ENCODE peak calls at places on chromosome 5, in nine cellular contexts. E is substantia nigra, C is kidney glomerular epithelial cell, A is immature natural killer cell, B is Calu3, U is non-pigmented ciliary epithelial cell, R is Right ventricle myocardium superior, F is GM23248, N is AG10803. T is an unnamed sample.

GRCh38 chr5:123476696-123477095 is 35.3 kb upstream of the CSNK1G3 start:
- DNase-seq in E (no peak), C (no peak), A (no peak), B (no peak), U (no peak), R (no peak), F (peak; percentile 34), N (peak; percentile 15), T (no peak)

GRCh38 chr5:112584781-112585180 is 152.9 kb upstream of the APC start:
- DNase-seq in E (no peak), C (peak; percentile 27), A (no peak), B (no peak), U (no peak), R (no peak), F (no peak), N (no peak), T (no peak)

GRCh38 chr5:179243333-179243732 is 101.9 kb downstream of the ADAMTS2 start:
- DNase-seq in E (peak; percentile 27), C (no peak), A (no peak), B (no peak), U (peak; percentile 5), R (no peak), F (peak; percentile 86), N (peak; percentile 82), T (peak; percentile 40)

GRCh38 chr5:116557669-116558271 is 16.9 kb downstream of the SEMA6A start:
- DNase-seq in E (no peak), C (peak; percentile 8), A (no peak), B (peak; percentile 26), U (no peak), R (no peak), F (peak; percentile 41), N (peak; percentile 4), T (no peak)

GRCh38 chr5:588406-588995 is 23.6 kb upstream of the CEP72 start:
- DNase-seq in E (no peak), C (no peak), A (no peak), B (no peak), U (no peak), R (no peak), F (no peak), N (no peak), T (peak; percentile 43)

GRCh38 chr5:55911784-55912653 is 60.9 kb downstream of the IL31RA start:
- DNase-seq in E (no peak), C (no peak), A (no peak), B (no peak), U (no peak), R (no peak), F (peak; percentile 46), N (peak; percentile 59), T (no peak)

GRCh38 chr5:1917830-1918487 is 35.2 kb upstream of the IRX4 start:
- DNase-seq in E (no peak), C (no peak), A (no peak), B (no peak), U (no peak), R (no peak), F (no peak), N (no peak), T (peak; percentile 48)

GRCh38 chr5:56525117-56525516 is 290.2 kb upstream of the MAP3K1 start:
- DNase-seq in E (no peak), C (peak; percentile 59), A (no peak), B (peak; percentile 66), U (no peak), R (no peak), F (no peak), N (no peak), T (no peak)

GRCh38 chr5:61386062-61386800 is 54.2 kb downstream of the ZSWIM6 start:
- DNase-seq in E (no peak), C (no peak), A (no peak), B (no peak), U (no peak), R (no peak), F (no peak), N (no peak), T (no peak)

GRCh38 chr5:143446535-143447226 is 43.2 kb upstream of the NR3C1 start:
- DNase-seq in E (no peak), C (no peak), A (no peak), B (no peak), U (no peak), R (no peak), F (no peak), N (no peak), T (no peak)

GRCh38 chr5:103369125-103370120 is 110.9 kb downstream of the MACIR start:
- DNase-seq in E (no peak), C (no peak), A (no peak), B (no peak), U (no peak), R (no peak), F (no peak), N (no peak), T (no peak)

GRCh38 chr5:26940981-26941380 is 97.4 kb downstream of the CDH9 start:
- DNase-seq in E (no peak), C (no peak), A (no peak), B (no peak), U (peak; percentile 28), R (no peak), F (no peak), N (no peak), T (no peak)

GRCh38 chr5:106393276-106393675 is 1277.5 kb downstream of the EFNA5 start:
- DNase-seq in E (no peak), C (no peak), A (no peak), B (no peak), U (no peak), R (no peak), F (no peak), N (no peak), T (no peak)

GRCh38 chr5:96794757-96795156 is 13.0 kb downstream of the ERAP1 start:
- DNase-seq in E (no peak), C (no peak), A (peak; percentile 58), B (no peak), U (no peak), R (no peak), F (no peak), N (no peak), T (no peak)

GRCh38 chr5:5323551-5323950 is 98.9 kb upstream of the ICE1 start:
- DNase-seq in E (no peak), C (no peak), A (no peak), B (no peak), U (no peak), R (no peak), F (no peak), N (no peak), T (no peak)

GRCh38 chr5:143543358-143544255 is 140.1 kb upstream of the NR3C1 start:
- DNase-seq in E (no peak), C (peak; percentile 46), A (no peak), B (no peak), U (no peak), R (no peak), F (peak; percentile 85), N (peak; percentile 75), T (no peak)

GRCh38 chr5:97142521-97143254 is at the start of gene LIX1:
- DNase-seq in E (peak; percentile 18), C (peak; percentile 78), A (peak; percentile 22), B (peak; percentile 45), U (no peak), R (no peak), F (peak; percentile 65), N (peak; percentile 28), T (no peak)

GRCh38 chr5:69528609-69529008 is 31.4 kb upstream of the GTF2H2C start:
- DNase-seq in E (no peak), C (no peak), A (no peak), B (no peak), U (no peak), R (no peak), F (no peak), N (no peak), T (no peak)

GRCh38 chr5:152349683-152350526 is 55.2 kb downstream of the NMUR2 start:
- DNase-seq in E (no peak), C (no peak), A (peak; percentile 12), B (peak; percentile 77), U (no peak), R (peak; percentile 52), F (peak; percentile 61), N (peak; percentile 3), T (no peak)

GRCh38 chr5:57653636-57654290 is 171.2 kb upstream of the ACTBL2 start:
- DNase-seq in E (peak; percentile 7), C (no peak), A (no peak), B (no peak), U (no peak), R (no peak), F (peak; percentile 5), N (no peak), T (no peak)

GRCh38 chr5:176559683-176560082 is 10.5 kb downstream of the CDHR2 start:
- DNase-seq in E (no peak), C (no peak), A (peak; percentile 39), B (no peak), U (no peak), R (no peak), F (no peak), N (no peak), T (no peak)

GRCh38 chr5:82259172-82259800 is 18.9 kb downstream of the RPS23 start:
- DNase-seq in E (no peak), C (peak; percentile 34), A (no peak), B (no peak), U (peak; percentile 13), R (no peak), F (peak; percentile 59), N (peak; percentile 36), T (no peak)

GRCh38 chr5:149493316-149493715 is 57.9 kb downstream of the CSNK1A1 start:
- DNase-seq in E (no peak), C (no peak), A (no peak), B (no peak), U (no peak), R (no peak), F (no peak), N (no peak), T (no peak)

GRCh38 chr5:67248703-67249589 is 52.3 kb upstream of the CD180 start:
- DNase-seq in E (no peak), C (no peak), A (peak; percentile 4), B (no peak), U (no peak), R (no peak), F (no peak), N (peak; percentile 23), T (no peak)

GRCh38 chr5:68730220-68731010 is 363.4 kb upstream of the SLC30A5 start:
- DNase-seq in E (no peak), C (peak; percentile 89), A (no peak), B (no peak), U (peak; percentile 65), R (peak; percentile 44), F (peak; percentile 90), N (peak; percentile 71), T (no peak)

GRCh38 chr5:147971472-147971871 is 65.1 kb upstream of the C5orf46 start:
- DNase-seq in E (no peak), C (no peak), A (no peak), B (no peak), U (no peak), R (no peak), F (no peak), N (no peak), T (no peak)

GRCh38 chr5:132773114-132773513 is 3.9 kb downstream of the SEPTIN8 start:
- DNase-seq in E (no peak), C (no peak), A (no peak), B (no peak), U (no peak), R (no peak), F (no peak), N (no peak), T (peak; percentile 37)

GRCh38 chr5:39331993-39332392 is 32.3 kb downstream of the C9 start:
- DNase-seq in E (no peak), C (no peak), A (no peak), B (no peak), U (no peak), R (no peak), F (peak; percentile 46), N (peak; percentile 78), T (no peak)

GRCh38 chr5:109829331-109829730 is 139.6 kb downstream of the MAN2A1 start:
- DNase-seq in E (no peak), C (no peak), A (no peak), B (no peak), U (no peak), R (no peak), F (no peak), N (no peak), T (no peak)

GRCh38 chr5:119274767-119275130 is 81.1 kb upstream of the TNFAIP8 start:
- DNase-seq in E (no peak), C (peak; percentile 59), A (no peak), B (no peak), U (peak; percentile 76), R (no peak), F (peak; percentile 75), N (peak; percentile 60), T (no peak)

GRCh38 chr5:54835642-54836041 is 149.8 kb downstream of the ESM1 start:
- DNase-seq in E (no peak), C (no peak), A (no peak), B (no peak), U (peak; percentile 65), R (no peak), F (peak; percentile 40), N (no peak), T (no peak)

T was measured in sigmoid colon.